ENCODE peak calls at places on chromosomes 6 and 20, in five cellular contexts. Q, W, N, R and O are unnamed samples.
A peak's percentile ranks its signal among the peaks of the same experiment; 100 is the strongest.

GRCh38 chr6:85403331-85404015 is 46.4 kb upstream of the NT5E start:
- DNase-seq in Q (peak; percentile 61), W (no peak), N (no peak), R (no peak), O (no peak)

GRCh38 chr6:106547961-106548453 is 81.3 kb downstream of the RTN4IP1 start:
- DNase-seq in Q (peak; percentile 40), W (no peak), N (no peak), R (no peak), O (no peak)

GRCh38 chr6:111038534-111039252 is 48.6 kb upstream of the SLC16A10 start:
- DNase-seq in Q (no peak), W (no peak), N (no peak), R (no peak), O (no peak)

GRCh38 chr20:1652104-1652503 is 5.5 kb downstream of the SIRPG start:
- DNase-seq in Q (no peak), W (no peak), N (no peak), R (no peak), O (no peak)

GRCh38 chr20:62088258-62089127 is 22.8 kb upstream of the TAF4 start:
- DNase-seq in Q (no peak), W (no peak), N (no peak), R (no peak), O (no peak)

GRCh38 chr6:108690326-108691000 is 129.7 kb downstream of the FOXO3 start:
- DNase-seq in Q (no peak), W (no peak), N (no peak), R (no peak), O (no peak)

GRCh38 chr20:1034420-1034799 is 32.3 kb upstream of the RSPO4 start:
- DNase-seq in Q (no peak), W (no peak), N (no peak), R (no peak), O (no peak)

GRCh38 chr6:157879873-157880254 is 56.8 kb downstream of the SNX9 start:
- DNase-seq in Q (no peak), W (no peak), N (no peak), R (no peak), O (no peak)

GRCh38 chr6:35553309-35553708 is 40.6 kb upstream of the TULP1 start:
- DNase-seq in Q (no peak), W (no peak), N (no peak), R (no peak), O (no peak)

GRCh38 chr6:20670750-20671149 is 136.5 kb downstream of the CDKAL1 start:
- DNase-seq in Q (no peak), W (no peak), N (no peak), R (no peak), O (no peak)

GRCh38 chr20:9427977-9428607 is 86.3 kb upstream of the LAMP5 start:
- DNase-seq in Q (no peak), W (no peak), N (no peak), R (no peak), O (no peak)

GRCh38 chr6:27755768-27756167 is 156.4 kb downstream of the OR2B2 start:
- DNase-seq in Q (no peak), W (no peak), N (no peak), R (no peak), O (no peak)

GRCh38 chr6:98200084-98200483 is 634.3 kb upstream of the POU3F2 start:
- DNase-seq in Q (no peak), W (no peak), N (no peak), R (no peak), O (no peak)

GRCh38 chr6:112690497-112691202 is 343.5 kb downstream of the RFPL4B start:
- DNase-seq in Q (no peak), W (no peak), N (no peak), R (no peak), O (no peak)